ENCODE peak calls at places on chromosomes 16 and 17, in five cellular contexts. E is tibial nerve, S is HFF-Myc, I is ascending aorta, Q is mucosa of descending colon. D is an unnamed sample.

GRCh38 chr17:47813512-47814031 is 8.0 kb downstream of the OSBPL7 start:
- DNase-seq in S (no peak), I (peak; percentile 56), Q (no peak), E (no peak), D (no peak)

GRCh38 chr16:4318171-4318910 is 2.5 kb downstream of the GLIS2 start:
- DNase-seq in Q (no peak), I (no peak), E (no peak), S (no peak), D (no peak)

GRCh38 chr17:70629902-70630301 is 460.6 kb downstream of the KCNJ2 start:
- DNase-seq in S (no peak), I (no peak), E (no peak), Q (no peak), D (no peak)

GRCh38 chr17:34163681-34164080 is 91.4 kb upstream of the CCL2 start:
- DNase-seq in S (no peak), Q (no peak), I (no peak), E (no peak), D (no peak)

GRCh38 chr17:62761884-62762283 is 46.2 kb downstream of the MARCHF10 start:
- DNase-seq in S (no peak), Q (no peak), I (no peak), E (no peak), D (no peak)

GRCh38 chr17:60248618-60249516 is 99.1 kb downstream of the CA4 start:
- DNase-seq in Q (no peak), S (no peak), E (no peak), I (no peak), D (no peak)

GRCh38 chr17:68676856-68677255 is 75.7 kb upstream of the FAM20A start:
- DNase-seq in S (no peak), I (no peak), E (no peak), Q (no peak), D (no peak)

GRCh38 chr16:4415538-4416199 is 727 bp downstream of the CORO7 start:
- DNase-seq in E (no peak), I (no peak), Q (peak; percentile 81), S (no peak), D (no peak)

GRCh38 chr17:50219345-50219744 is 17.9 kb upstream of the COL1A1 start:
- DNase-seq in S (no peak), I (no peak), E (no peak), Q (no peak), D (peak; percentile 51)

GRCh38 chr16:26569793-26570192 is 496.9 kb upstream of the C16orf82 start:
- DNase-seq in Q (no peak), I (no peak), E (no peak), S (no peak), D (no peak)

GRCh38 chr16:29804455-29805231 is 1.7 kb upstream of the MAZ start:
- DNase-seq in I (no peak), Q (no peak), E (peak; percentile 30), S (no peak), D (no peak)

GRCh38 chr16:85301171-85301690 is 189.0 kb upstream of the CIBAR2 start:
- DNase-seq in S (no peak), Q (no peak), I (no peak), E (no peak), D (no peak)

GRCh38 chr16:58970775-58971174 is 236.7 kb upstream of the GOT2 start:
- DNase-seq in Q (no peak), E (no peak), S (no peak), I (no peak), D (no peak)

GRCh38 chr17:55690105-55690508 is 32.6 kb downstream of the TMEM100 start:
- DNase-seq in I (no peak), E (no peak), Q (no peak), S (no peak), D (no peak)

GRCh38 chr16:87108278-87108677 is 208.9 kb downstream of the C16orf95 start:
- DNase-seq in I (no peak), Q (no peak), E (no peak), S (no peak), D (no peak)

GRCh38 chr16:14070877-14071575 is at the start of gene MRTFB:
- DNase-seq in I (peak; percentile 85), S (no peak), Q (peak; percentile 90), E (peak; percentile 33), D (no peak)

GRCh38 chr17:49545811-49546545 is 29.7 kb upstream of the NXPH3 start:
- DNase-seq in E (no peak), Q (no peak), S (no peak), I (no peak), D (no peak)

GRCh38 chr16:12239953-12240485 is 263.5 kb downstream of the SNX29 start:
- DNase-seq in I (no peak), S (no peak), Q (no peak), E (no peak), D (no peak)

GRCh38 chr16:47258874-47259461 is 115.2 kb upstream of the NETO2 start:
- DNase-seq in Q (no peak), I (no peak), E (no peak), S (peak; percentile 15), D (no peak)

GRCh38 chr17:82127315-82127595 is 29.2 kb upstream of the FASN start:
- DNase-seq in Q (no peak), I (no peak), E (no peak), S (no peak), D (no peak)

GRCh38 chr17:82128287-82128686 is 30.3 kb upstream of the FASN start:
- DNase-seq in I (no peak), S (no peak), Q (no peak), E (no peak), D (no peak)

GRCh38 chr17:82129095-82129494 is 31.1 kb upstream of the FASN start:
- DNase-seq in I (no peak), S (no peak), Q (no peak), E (no peak), D (no peak)

GRCh38 chr17:82127704-82128103 is 29.7 kb upstream of the FASN start:
- DNase-seq in Q (no peak), E (no peak), S (no peak), I (no peak), D (no peak)

DNA sequence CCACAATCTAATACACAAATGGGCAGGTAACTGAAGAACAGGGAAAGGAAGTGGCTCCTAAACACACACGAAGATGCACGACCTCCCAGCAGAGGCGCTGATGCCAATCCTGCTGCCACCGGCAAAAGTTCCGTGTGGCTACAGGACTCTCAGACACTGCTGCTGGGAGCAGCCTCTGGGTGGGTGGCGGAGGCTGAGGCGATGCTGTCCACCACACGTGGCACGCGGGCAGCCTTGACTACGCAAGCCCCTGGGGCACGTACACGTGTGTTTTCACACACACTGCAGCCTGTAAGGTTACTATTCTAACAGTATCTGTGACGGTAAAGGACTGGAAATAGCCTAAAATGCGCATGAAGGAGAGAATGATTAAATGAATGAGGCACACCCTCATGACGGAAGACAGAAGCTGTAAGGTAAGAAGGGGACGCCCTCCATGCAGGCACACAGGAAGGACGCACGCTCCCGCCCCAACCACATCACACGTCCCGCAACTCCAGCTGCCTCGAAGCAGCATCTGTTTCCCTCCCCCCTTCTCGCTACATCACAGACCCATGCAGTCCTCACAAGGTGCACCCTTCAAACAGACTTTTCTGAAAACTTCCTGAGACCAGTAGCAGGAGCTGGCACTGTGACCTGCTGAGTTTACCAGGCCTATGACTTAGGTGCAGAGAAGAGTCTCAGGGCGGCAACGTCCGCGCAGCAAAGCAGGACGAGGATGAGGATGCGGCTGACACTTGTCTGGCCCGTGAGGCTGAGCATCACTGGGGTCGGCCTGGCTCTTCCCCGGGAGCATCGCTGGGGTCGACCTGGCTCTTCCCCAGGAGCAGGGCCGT is 28.7 kb upstream of the FASN start:
- DNase-seq in Q (no peak), S (no peak), I (no peak), E (no peak), D (no peak)
- TF ChIP-seq CTCF in Q (no peak), S (no peak), I (no peak), E (no peak), D (no peak)

GRCh38 chr17:4711671-4712111 is 1.3 kb downstream of the ARRB2 start:
- DNase-seq in I (peak; percentile 76), Q (peak; percentile 80), E (no peak), S (no peak), D (no peak)
- H3K4me3 ChIP-seq in I (no peak overlapping the region), Q (no peak overlapping the region), E (peak overlapping the region; percentile 63), S (peak overlapping the region; percentile 68), D (no peak overlapping the region)

GRCh38 chr17:45784293-45784582 is at the start of gene CRHR1:
- DNase-seq in Q (no peak), I (no peak), S (no peak), E (no peak), D (no peak)

GRCh38 chr17:45780921-45781320 is 3.2 kb upstream of the CRHR1 start:
- DNase-seq in I (no peak), S (no peak), Q (no peak), E (no peak), D (no peak)

GRCh38 chr17:45784583-45785372 is 658 bp downstream of the CRHR1 start:
- DNase-seq in E (no peak), Q (peak; percentile 27), I (no peak), S (no peak), D (no peak)

GRCh38 chr17:45783593-45784292 is 377 bp upstream of the CRHR1 start:
- DNase-seq in S (no peak), E (no peak), I (no peak), Q (no peak), D (no peak)

DNA sequence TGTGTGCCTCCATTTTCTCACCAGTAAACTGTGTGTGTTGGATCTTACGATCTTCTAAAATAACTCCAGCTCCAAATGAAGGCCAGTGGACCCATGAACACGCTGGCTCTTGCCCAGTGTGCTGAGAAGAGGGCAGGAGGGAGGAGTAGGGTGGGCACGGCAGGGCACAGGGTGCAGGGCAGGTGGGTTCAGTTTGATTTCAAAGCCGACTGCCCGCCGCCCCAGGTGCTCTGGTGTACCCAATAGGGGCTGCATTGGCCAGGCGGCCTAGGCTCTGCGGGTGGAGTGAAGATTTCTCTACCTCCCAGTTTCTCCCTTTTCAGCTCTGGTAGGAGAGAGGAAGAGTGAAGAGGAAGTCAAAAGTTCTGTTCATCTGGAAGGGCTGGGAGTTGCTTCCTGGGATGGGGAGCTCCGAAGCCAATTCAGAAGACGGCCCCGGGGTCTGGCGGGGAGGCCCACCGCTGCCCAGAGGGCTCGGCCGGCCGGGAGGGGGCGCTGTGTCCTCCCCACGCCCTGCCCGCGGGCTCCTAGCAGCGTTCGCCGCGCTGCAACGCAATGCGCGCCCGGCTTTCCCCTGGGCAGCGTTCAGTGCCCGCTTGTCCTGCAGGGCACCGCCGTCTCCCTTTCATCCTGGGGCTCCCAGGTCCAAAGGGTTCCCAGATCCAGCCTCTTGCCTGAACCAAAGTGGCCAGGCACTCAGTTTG is 1.1 kb upstream of the CRHR1 start:
- DNase-seq in I (no peak), S (no peak), E (no peak), Q (no peak), D (no peak)
- TF ChIP-seq CTCF in I (peak; percentile 26), S (peak; percentile 51), E (no peak), Q (no peak), D (no peak)

DNA sequence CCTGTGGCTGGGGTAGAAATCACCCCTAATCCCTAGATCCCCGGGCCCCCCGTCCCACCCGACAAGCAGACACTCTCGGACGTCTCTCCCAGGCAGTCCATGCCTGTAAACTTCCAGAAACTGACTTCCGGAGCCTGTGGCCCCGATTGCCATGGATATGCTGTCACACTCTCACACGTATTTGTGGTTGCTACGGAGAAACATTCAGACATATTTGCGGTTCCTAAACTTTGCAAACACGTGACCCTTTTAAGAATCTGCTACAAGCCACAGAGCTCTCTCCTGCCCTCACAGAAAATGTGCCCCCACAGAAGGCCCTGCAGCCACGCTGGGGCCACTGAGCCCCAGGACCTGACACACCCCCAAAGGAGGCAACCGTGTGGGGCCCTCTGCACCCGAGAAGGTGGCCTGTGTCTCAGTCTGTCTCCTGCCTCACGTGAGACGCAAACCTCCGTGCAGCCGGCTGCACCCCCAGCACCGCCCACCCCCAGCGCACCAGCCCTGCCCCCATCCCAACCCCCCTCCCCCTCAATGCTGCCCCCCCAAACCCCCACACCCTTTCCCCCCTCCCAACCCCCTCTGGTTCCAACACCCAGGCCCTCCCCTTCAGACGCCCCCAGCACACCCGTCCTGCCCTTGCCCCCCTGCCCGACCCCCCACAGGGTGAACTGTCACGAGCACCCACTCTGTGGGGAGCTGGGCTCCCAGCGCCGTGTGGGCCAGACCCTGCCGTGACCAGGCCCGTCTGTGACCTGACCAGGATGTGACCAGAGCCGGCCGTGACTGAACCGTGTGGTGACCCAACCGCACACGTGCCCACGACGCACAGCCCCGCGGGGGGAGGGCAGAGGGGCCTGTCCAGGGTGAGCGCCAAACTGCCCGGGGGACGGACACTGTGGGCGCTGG is 66.3 kb upstream of the METRNL start:
- DNase-seq in Q (no peak), I (no peak), E (no peak), S (peak; percentile 89), D (no peak)
- H3K4me3 ChIP-seq in Q (no peak overlapping the region), I (no peak overlapping the region), E (no peak overlapping the region), S (no peak overlapping the region), D (no peak overlapping the region)

D was measured in epithelial cell of proximal tubule.